ENCODE peak calls at places on chromosome 13, in nine cellular contexts. One of them, this sample, is unnamed.
A peak's percentile ranks its signal among the peaks of the same experiment; 100 is the strongest.

GRCh38 chr13:104460553-104460952 is 1394.3 kb upstream of the SLC10A2 start:
- DNase-seq in stimulated activated CD4-positive, alpha-beta T cell treated with anti-CD3 and anti-CD28 coated beads, TNF-alpha, amount 100 ng/mL, for 4 hours: no peak
- DNase-seq in NCI-H82: no peak
- DNase-seq in effector memory CD4-positive, alpha-beta T cell: no peak
- DNase-seq in left cardiac atrium: no peak
- DNase-seq in kidney: no peak
- DNase-seq in brain microvascular endothelial cell: peak; percentile 61
- DNase-seq in suprapubic skin: no peak
- DNase-seq in kidney epithelial cell: no peak
- DNase-seq in this sample: no peak

GRCh38 chr13:42967660-42968059 is 24.4 kb downstream of the EPSTI1 start:
- DNase-seq in stimulated activated CD4-positive, alpha-beta T cell treated with anti-CD3 and anti-CD28 coated beads, TNF-alpha, amount 100 ng/mL, for 4 hours: no peak
- DNase-seq in NCI-H82: no peak
- DNase-seq in effector memory CD4-positive, alpha-beta T cell: no peak
- DNase-seq in left cardiac atrium: no peak
- DNase-seq in kidney: no peak
- DNase-seq in brain microvascular endothelial cell: no peak
- DNase-seq in suprapubic skin: no peak
- DNase-seq in kidney epithelial cell: no peak
- DNase-seq in this sample: no peak

GRCh38 chr13:90947976-90948375 is 399.5 kb upstream of the MIR17HG start:
- DNase-seq in stimulated activated CD4-positive, alpha-beta T cell treated with anti-CD3 and anti-CD28 coated beads, TNF-alpha, amount 100 ng/mL, for 4 hours: no peak
- DNase-seq in NCI-H82: no peak
- DNase-seq in effector memory CD4-positive, alpha-beta T cell: no peak
- DNase-seq in left cardiac atrium: no peak
- DNase-seq in kidney: no peak
- DNase-seq in brain microvascular endothelial cell: no peak
- DNase-seq in suprapubic skin: no peak
- DNase-seq in kidney epithelial cell: peak; percentile 29
- DNase-seq in this sample: no peak

GRCh38 chr13:34162545-34162936 is 344.6 kb downstream of the RFC3 start:
- DNase-seq in stimulated activated CD4-positive, alpha-beta T cell treated with anti-CD3 and anti-CD28 coated beads, TNF-alpha, amount 100 ng/mL, for 4 hours: no peak
- DNase-seq in NCI-H82: no peak
- DNase-seq in effector memory CD4-positive, alpha-beta T cell: no peak
- DNase-seq in left cardiac atrium: no peak
- DNase-seq in kidney: no peak
- DNase-seq in brain microvascular endothelial cell: no peak
- DNase-seq in suprapubic skin: no peak
- DNase-seq in kidney epithelial cell: no peak
- DNase-seq in this sample: no peak

GRCh38 chr13:75762066-75762937 is 126.2 kb downstream of the LMO7 start:
- DNase-seq in stimulated activated CD4-positive, alpha-beta T cell treated with anti-CD3 and anti-CD28 coated beads, TNF-alpha, amount 100 ng/mL, for 4 hours: no peak
- DNase-seq in NCI-H82: no peak
- DNase-seq in effector memory CD4-positive, alpha-beta T cell: no peak
- DNase-seq in left cardiac atrium: no peak
- DNase-seq in kidney: no peak
- DNase-seq in brain microvascular endothelial cell: no peak
- DNase-seq in suprapubic skin: no peak
- DNase-seq in kidney epithelial cell: peak; percentile 29
- DNase-seq in this sample: peak; percentile 56

GRCh38 chr13:114067886-114068722 is 64.3 kb downstream of the RASA3 start:
- DNase-seq in stimulated activated CD4-positive, alpha-beta T cell treated with anti-CD3 and anti-CD28 coated beads, TNF-alpha, amount 100 ng/mL, for 4 hours: no peak
- DNase-seq in NCI-H82: no peak
- DNase-seq in effector memory CD4-positive, alpha-beta T cell: no peak
- DNase-seq in left cardiac atrium: no peak
- DNase-seq in kidney: peak; percentile 80
- DNase-seq in brain microvascular endothelial cell: no peak
- DNase-seq in suprapubic skin: peak; percentile 65
- DNase-seq in kidney epithelial cell: no peak
- DNase-seq in this sample: no peak

GRCh38 chr13:101514695-101515275 is 62.3 kb downstream of the ITGBL1 start:
- DNase-seq in stimulated activated CD4-positive, alpha-beta T cell treated with anti-CD3 and anti-CD28 coated beads, TNF-alpha, amount 100 ng/mL, for 4 hours: no peak
- DNase-seq in NCI-H82: peak; percentile 90
- DNase-seq in effector memory CD4-positive, alpha-beta T cell: no peak
- DNase-seq in left cardiac atrium: no peak
- DNase-seq in kidney: no peak
- DNase-seq in brain microvascular endothelial cell: peak; percentile 62
- DNase-seq in suprapubic skin: no peak
- DNase-seq in kidney epithelial cell: peak; percentile 32
- DNase-seq in this sample: no peak

GRCh38 chr13:27171244-27171829 is at the start of gene USP12:
- DNase-seq in stimulated activated CD4-positive, alpha-beta T cell treated with anti-CD3 and anti-CD28 coated beads, TNF-alpha, amount 100 ng/mL, for 4 hours: peak; percentile 41
- DNase-seq in NCI-H82: peak; percentile 82
- DNase-seq in effector memory CD4-positive, alpha-beta T cell: no peak
- DNase-seq in left cardiac atrium: peak; percentile 53
- DNase-seq in kidney: peak; percentile 82
- DNase-seq in brain microvascular endothelial cell: no peak
- DNase-seq in suprapubic skin: peak; percentile 77
- DNase-seq in kidney epithelial cell: no peak
- DNase-seq in this sample: no peak

GRCh38 chr13:99197257-99197651 is 3.4 kb upstream of the UBAC2 start:
- DNase-seq in stimulated activated CD4-positive, alpha-beta T cell treated with anti-CD3 and anti-CD28 coated beads, TNF-alpha, amount 100 ng/mL, for 4 hours: no peak
- DNase-seq in NCI-H82: no peak
- DNase-seq in effector memory CD4-positive, alpha-beta T cell: no peak
- DNase-seq in left cardiac atrium: no peak
- DNase-seq in kidney: no peak
- DNase-seq in brain microvascular endothelial cell: no peak
- DNase-seq in suprapubic skin: no peak
- DNase-seq in kidney epithelial cell: no peak
- DNase-seq in this sample: no peak

GRCh38 chr13:27709779-27710178 is 82.5 kb upstream of the GSX1 start:
- DNase-seq in stimulated activated CD4-positive, alpha-beta T cell treated with anti-CD3 and anti-CD28 coated beads, TNF-alpha, amount 100 ng/mL, for 4 hours: no peak
- DNase-seq in NCI-H82: no peak
- DNase-seq in effector memory CD4-positive, alpha-beta T cell: no peak
- DNase-seq in left cardiac atrium: no peak
- DNase-seq in kidney: no peak
- DNase-seq in brain microvascular endothelial cell: no peak
- DNase-seq in suprapubic skin: no peak
- DNase-seq in kidney epithelial cell: no peak
- DNase-seq in this sample: no peak

GRCh38 chr13:104286566-104287290 is 1220.5 kb upstream of the SLC10A2 start:
- DNase-seq in stimulated activated CD4-positive, alpha-beta T cell treated with anti-CD3 and anti-CD28 coated beads, TNF-alpha, amount 100 ng/mL, for 4 hours: no peak
- DNase-seq in NCI-H82: no peak
- DNase-seq in effector memory CD4-positive, alpha-beta T cell: no peak
- DNase-seq in left cardiac atrium: no peak
- DNase-seq in kidney: no peak
- DNase-seq in brain microvascular endothelial cell: no peak
- DNase-seq in suprapubic skin: no peak
- DNase-seq in kidney epithelial cell: peak; percentile 14
- DNase-seq in this sample: no peak

GRCh38 chr13:99055286-99056073 is 77.6 kb upstream of the DOCK9 start:
- DNase-seq in stimulated activated CD4-positive, alpha-beta T cell treated with anti-CD3 and anti-CD28 coated beads, TNF-alpha, amount 100 ng/mL, for 4 hours: no peak
- DNase-seq in NCI-H82: peak; percentile 66
- DNase-seq in effector memory CD4-positive, alpha-beta T cell: no peak
- DNase-seq in left cardiac atrium: no peak
- DNase-seq in kidney: no peak
- DNase-seq in brain microvascular endothelial cell: no peak
- DNase-seq in suprapubic skin: no peak
- DNase-seq in kidney epithelial cell: no peak
- DNase-seq in this sample: no peak

GRCh38 chr13:46665243-46665629 is 112.3 kb downstream of the LRCH1 start:
- DNase-seq in stimulated activated CD4-positive, alpha-beta T cell treated with anti-CD3 and anti-CD28 coated beads, TNF-alpha, amount 100 ng/mL, for 4 hours: no peak
- DNase-seq in NCI-H82: no peak
- DNase-seq in effector memory CD4-positive, alpha-beta T cell: no peak
- DNase-seq in left cardiac atrium: no peak
- DNase-seq in kidney: no peak
- DNase-seq in brain microvascular endothelial cell: no peak
- DNase-seq in suprapubic skin: no peak
- DNase-seq in kidney epithelial cell: no peak
- DNase-seq in this sample: no peak

GRCh38 chr13:94112227-94112626 is 367.3 kb downstream of the DCT start:
- DNase-seq in stimulated activated CD4-positive, alpha-beta T cell treated with anti-CD3 and anti-CD28 coated beads, TNF-alpha, amount 100 ng/mL, for 4 hours: no peak
- DNase-seq in NCI-H82: no peak
- DNase-seq in effector memory CD4-positive, alpha-beta T cell: no peak
- DNase-seq in left cardiac atrium: peak; percentile 33
- DNase-seq in kidney: no peak
- DNase-seq in brain microvascular endothelial cell: peak; percentile 88
- DNase-seq in suprapubic skin: no peak
- DNase-seq in kidney epithelial cell: peak; percentile 88
- DNase-seq in this sample: no peak

GRCh38 chr13:113146750-113147149 is 11.7 kb upstream of the PROZ start:
- DNase-seq in stimulated activated CD4-positive, alpha-beta T cell treated with anti-CD3 and anti-CD28 coated beads, TNF-alpha, amount 100 ng/mL, for 4 hours: no peak
- DNase-seq in NCI-H82: no peak
- DNase-seq in effector memory CD4-positive, alpha-beta T cell: no peak
- DNase-seq in left cardiac atrium: no peak
- DNase-seq in kidney: no peak
- DNase-seq in brain microvascular endothelial cell: no peak
- DNase-seq in suprapubic skin: no peak
- DNase-seq in kidney epithelial cell: no peak
- DNase-seq in this sample: no peak

GRCh38 chr13:109844396-109844795 is 58.0 kb upstream of the IRS2 start:
- DNase-seq in stimulated activated CD4-positive, alpha-beta T cell treated with anti-CD3 and anti-CD28 coated beads, TNF-alpha, amount 100 ng/mL, for 4 hours: no peak
- DNase-seq in NCI-H82: no peak
- DNase-seq in effector memory CD4-positive, alpha-beta T cell: no peak
- DNase-seq in left cardiac atrium: no peak
- DNase-seq in kidney: no peak
- DNase-seq in brain microvascular endothelial cell: no peak
- DNase-seq in suprapubic skin: no peak
- DNase-seq in kidney epithelial cell: no peak
- DNase-seq in this sample: no peak

GRCh38 chr13:105979586-105979985 is 555.9 kb downstream of the EFNB2 start:
- DNase-seq in stimulated activated CD4-positive, alpha-beta T cell treated with anti-CD3 and anti-CD28 coated beads, TNF-alpha, amount 100 ng/mL, for 4 hours: no peak
- DNase-seq in NCI-H82: peak; percentile 66
- DNase-seq in effector memory CD4-positive, alpha-beta T cell: no peak
- DNase-seq in left cardiac atrium: no peak
- DNase-seq in kidney: no peak
- DNase-seq in brain microvascular endothelial cell: peak; percentile 30
- DNase-seq in suprapubic skin: no peak
- DNase-seq in kidney epithelial cell: no peak
- DNase-seq in this sample: no peak

GRCh38 chr13:43629691-43630480 is 156.9 kb downstream of the ENOX1 start:
- DNase-seq in stimulated activated CD4-positive, alpha-beta T cell treated with anti-CD3 and anti-CD28 coated beads, TNF-alpha, amount 100 ng/mL, for 4 hours: no peak
- DNase-seq in NCI-H82: no peak
- DNase-seq in effector memory CD4-positive, alpha-beta T cell: no peak
- DNase-seq in left cardiac atrium: no peak
- DNase-seq in kidney: no peak
- DNase-seq in brain microvascular endothelial cell: no peak
- DNase-seq in suprapubic skin: no peak
- DNase-seq in kidney epithelial cell: no peak
- DNase-seq in this sample: no peak